ENCODE peak calls at places on chromosomes 3 and 15, in four cellular contexts. A is iPS DF 6.9; Y is stimulated activated CD8-positive, alpha-beta memory T cell treated with anti-CD3 and anti-CD28 coated beads, Interleukin-15, amount 100 ng/mL, for 24 hours; X is fibroblast of mammary gland. R is an unnamed sample.

GRCh38 chr3:64270143-64270542 is 44.9 kb upstream of the PRICKLE2 start:
- DNase-seq in Y (no peak), A (no peak), X (no peak), R (no peak)

GRCh38 chr3:135013206-135013605 is 218.1 kb downstream of the EPHB1 start:
- DNase-seq in X (no peak), Y (no peak), A (no peak), R (no peak)

GRCh38 chr15:77671274-77672056 is 38.8 kb upstream of the LINGO1 start:
- DNase-seq in Y (no peak), A (no peak), X (no peak), R (no peak)

GRCh38 chr15:90871716-90872480 is 3.5 kb downstream of the FURIN start:
- DNase-seq in A (no peak), X (no peak), Y (no peak), R (no peak)

GRCh38 chr15:42159381-42160015 is 3.1 kb upstream of the PLA2G4F start:
- DNase-seq in A (no peak), X (no peak), Y (no peak), R (no peak)

GRCh38 chr3:10581716-10582115 is 76.3 kb upstream of the ATP2B2 start:
- DNase-seq in Y (no peak), X (no peak), A (no peak), R (no peak)

GRCh38 chr3:59192473-59192872 is 142.6 kb upstream of the CFAP20DC start:
- DNase-seq in A (no peak), X (peak), Y (no peak), R (no peak)

GRCh38 chr3:36741285-36741684 is 23.1 kb downstream of the DCLK3 start:
- DNase-seq in A (no peak), Y (no peak), X (peak), R (peak)

GRCh38 chr15:99435761-99436346 is 129.9 kb upstream of the MEF2A start:
- DNase-seq in Y (no peak), A (no peak), X (no peak), R (no peak)

GRCh38 chr3:129052675-129053074 is 7.9 kb upstream of the GP9 start:
- DNase-seq in A (no peak), Y (no peak), X (no peak), R (no peak)

GRCh38 chr15:72189250-72189902 is 8.2 kb downstream of the GRAMD2A start:
- DNase-seq in X (no peak), A (no peak), Y (no peak), R (no peak)

GRCh38 chr3:28240440-28240839 is 979 bp upstream of the CMC1 start:
- DNase-seq in X (no peak), Y (no peak), A (peak), R (no peak)